ENCODE peak calls at places on chromosomes 16 and 17, in eight cellular contexts. L, E, Y, G, A, Q, D and P are unnamed samples.
A peak's percentile ranks its signal among the peaks of the same experiment; 100 is the strongest.

GRCh38 chr17:2695961-2696760 is 15.4 kb downstream of the CLUH start:
- DNase-seq in L (no peak), E (no peak), Y (peak; percentile 63), G (no peak), A (no peak), Q (no peak), D (no peak), P (no peak)

GRCh38 chr16:19879241-19879792 is 5.3 kb downstream of the GPRC5B start:
- DNase-seq in L (no peak), E (no peak), Y (no peak), G (no peak), A (peak; percentile 67), Q (peak; percentile 68), D (peak; percentile 21), P (peak; percentile 83)

GRCh38 chr17:76672270-76672851 is 28.8 kb upstream of the ST6GALNAC1 start:
- DNase-seq in L (no peak), E (peak; percentile 45), Y (no peak), G (no peak), A (no peak), Q (no peak), D (peak; percentile 55), P (no peak)

GRCh38 chr17:46212634-46213435 is 19.6 kb upstream of the KANSL1 start:
- DNase-seq in L (peak; percentile 73), E (peak; percentile 80), Y (no peak), G (no peak), A (no peak), Q (peak; percentile 79), D (peak; percentile 93), P (peak; percentile 75)

GRCh38 chr16:48524348-48525200 is 85.4 kb downstream of the N4BP1 start:
- DNase-seq in L (no peak), E (no peak), Y (no peak), G (no peak), A (no peak), Q (no peak), D (peak; percentile 27), P (no peak)

GRCh38 chr16:53129281-53130192 is 74.7 kb downstream of the CHD9 start:
- DNase-seq in L (peak; percentile 53), E (no peak), Y (no peak), G (no peak), A (no peak), Q (peak; percentile 81), D (peak; percentile 55), P (no peak)

GRCh38 chr17:30366536-30366935 is 12.2 kb upstream of the CPD start:
- DNase-seq in L (no peak), E (no peak), Y (no peak), G (no peak), A (no peak), Q (no peak), D (no peak), P (no peak)

GRCh38 chr16:85082553-85083050 is 29.7 kb downstream of the CIBAR2 start:
- DNase-seq in L (no peak), E (no peak), Y (peak; percentile 70), G (no peak), A (peak; percentile 67), Q (no peak), D (no peak), P (no peak)

GRCh38 chr17:8935194-8935593 is 30.3 kb downstream of the PIK3R5 start:
- DNase-seq in L (no peak), E (no peak), Y (peak; percentile 81), G (no peak), A (no peak), Q (no peak), D (peak; percentile 26), P (no peak)

GRCh38 chr17:77110006-77110374 is 30.8 kb upstream of the SEC14L1 start:
- DNase-seq in L (peak; percentile 39), E (no peak), Y (no peak), G (no peak), A (no peak), Q (peak; percentile 28), D (peak; percentile 43), P (no peak)

GRCh38 chr16:1078579-1079021 is 6.1 kb downstream of the SSTR5 start:
- DNase-seq in L (peak; percentile 18), E (peak; percentile 93), Y (peak; percentile 76), G (no peak), A (no peak), Q (peak; percentile 54), D (peak; percentile 45), P (no peak)
- H3K4me3 ChIP-seq in L (no peak overlapping the region), E (no peak overlapping the region), Y (no peak overlapping the region), G (no peak overlapping the region), A (no peak overlapping the region), Q (no peak overlapping the region), D (no peak overlapping the region), P (no peak overlapping the region)

GRCh38 chr17:78737332-78737731 is 44.7 kb downstream of the CYTH1 start:
- DNase-seq in L (no peak), E (no peak), Y (no peak), G (no peak), A (no peak), Q (peak; percentile 83), D (peak; percentile 90), P (no peak)

GRCh38 chr17:78738245-78738644 is 43.8 kb downstream of the CYTH1 start:
- DNase-seq in L (no peak), E (no peak), Y (no peak), G (no peak), A (no peak), Q (no peak), D (no peak), P (no peak)

GRCh38 chr17:78738698-78739097 is 43.4 kb downstream of the CYTH1 start:
- DNase-seq in L (no peak), E (no peak), Y (no peak), G (no peak), A (no peak), Q (no peak), D (no peak), P (no peak)

GRCh38 chr17:78741644-78742284 is 40.3 kb downstream of the CYTH1 start:
- DNase-seq in L (no peak), E (no peak), Y (no peak), G (no peak), A (no peak), Q (no peak), D (no peak), P (no peak)

DNA sequence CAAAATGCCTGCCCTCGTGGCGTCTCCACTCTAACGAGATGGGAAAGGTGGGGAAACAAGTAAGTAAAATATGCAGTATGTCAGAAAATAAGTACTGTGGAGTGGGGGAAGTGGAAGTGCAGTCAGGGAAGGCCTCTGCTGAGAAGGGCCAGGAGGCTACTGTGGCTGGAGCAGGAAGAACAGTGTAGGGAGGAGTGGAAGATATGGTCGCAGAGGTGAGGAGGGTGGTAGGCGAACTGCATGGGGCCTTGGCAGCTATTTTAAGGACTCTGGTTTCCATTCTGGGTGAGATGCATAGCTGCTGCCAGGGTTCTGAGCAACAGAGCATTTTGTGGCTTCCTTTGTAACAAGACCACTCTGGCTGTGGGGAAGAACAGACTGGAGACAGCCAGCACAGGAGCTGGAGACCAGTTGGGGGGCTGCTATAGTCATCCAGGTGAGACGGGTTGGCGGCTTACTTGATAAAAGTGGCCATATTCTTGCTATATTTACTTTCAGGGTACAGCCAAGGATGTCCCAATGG is 42.7 kb downstream of the CYTH1 start:
- DNase-seq in L (no peak), E (no peak), Y (no peak), G (no peak), A (no peak), Q (no peak), D (no peak), P (no peak)
- H3K27ac ChIP-seq in L (no peak overlapping the region), E (no peak overlapping the region), Y (no peak overlapping the region), G (no peak overlapping the region), A (peak overlapping the region; percentile 81), Q (no peak overlapping the region), D (no peak overlapping the region), P (no peak overlapping the region)

GRCh38 chr17:49501496-49501895 is 6.4 kb downstream of the NGFR start:
- DNase-seq in L (no peak), E (no peak), Y (no peak), G (no peak), A (peak; percentile 47), Q (no peak), D (no peak), P (no peak)
- H3K27me3 ChIP-seq in L (peaks cover 53% of the 10 kb centered on the region), E (peaks cover 27% of the 10 kb centered on the region), Y (peaks cover 65% of the 10 kb centered on the region), G (peaks cover 8% of the 10 kb centered on the region), A (peaks cover 57% of the 10 kb centered on the region), Q (peaks cover 84% of the 10 kb centered on the region), D (peaks cover 70% of the 10 kb centered on the region), P (peaks cover 74% of the 10 kb centered on the region)

DNA sequence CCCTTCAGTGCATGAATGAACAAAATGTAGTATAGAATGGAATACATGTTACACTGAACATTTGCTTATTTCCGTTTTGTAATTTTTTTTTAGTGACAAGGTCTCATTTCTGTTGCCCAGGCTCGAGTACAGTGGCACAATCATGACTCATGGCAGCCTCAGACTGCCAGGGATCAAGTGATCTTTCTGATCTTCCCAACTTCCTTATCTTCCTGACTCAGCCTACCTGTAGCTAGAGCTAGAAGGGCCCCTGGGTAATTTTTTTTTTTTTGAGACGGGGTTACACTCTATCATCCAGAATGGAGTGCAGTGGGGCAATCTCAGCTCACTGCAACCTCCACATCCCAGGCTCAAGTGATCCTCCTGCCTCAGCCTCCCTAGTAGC is 7.4 kb upstream of the SLX4 start:
- DNase-seq in L (no peak), E (no peak), Y (no peak), G (no peak), A (no peak), Q (no peak), D (peak; percentile 10), P (no peak)
- H3K4me3 ChIP-seq in L (no peak overlapping the region), E (no peak overlapping the region), Y (no peak overlapping the region), G (no peak overlapping the region), A (no peak overlapping the region), Q (no peak overlapping the region), D (no peak overlapping the region), P (no peak overlapping the region)

GRCh38 chr17:29150191-29150590 is 30.0 kb downstream of the MYO18A start:
- DNase-seq in L (no peak), E (peak; percentile 37), Y (no peak), G (no peak), A (peak; percentile 59), Q (no peak), D (no peak), P (no peak)
- H3K27ac ChIP-seq in L (no peak overlapping the region), E (peak overlapping the region; percentile 68), Y (peak overlapping the region; percentile 88), G (no peak overlapping the region), A (peak overlapping the region; percentile 80), Q (no peak overlapping the region), D (no peak overlapping the region), P (peak overlapping the region; percentile 95)